ENCODE peak calls at places on chromosomes 12 and 14, in four cellular contexts. L is OCI-LY7, Y is endothelial cell, F is nephron progenitor cell. V is an unnamed sample.

GRCh38 chr14:69763761-69764510 is 3.0 kb upstream of the SRSF5 start:
- DNase-seq in Y (no peak), L (no peak), F (no peak), V (peak)

GRCh38 chr14:52695481-52696091 is at the start of gene ERO1A:
- DNase-seq in Y (peak), L (peak), F (peak), V (peak)

GRCh38 chr12:62659457-62660295 is 193.1 kb downstream of the MON2 start:
- DNase-seq in L (no peak), Y (peak), F (no peak), V (no peak)

GRCh38 chr12:94272280-94272679 is 123.9 kb downstream of the PLXNC1 start:
- DNase-seq in L (no peak), Y (no peak), F (no peak), V (peak)

GRCh38 chr14:24425704-24426103 is 3.8 kb downstream of the CBLN3 start:
- DNase-seq in F (no peak), Y (no peak), L (no peak), V (no peak)

GRCh38 chr14:24816929-24817637 is 183.1 kb upstream of the GZMB start:
- DNase-seq in L (no peak), F (no peak), Y (no peak), V (no peak)

GRCh38 chr12:1540690-1541089 is 53.7 kb downstream of the FBXL14 start:
- DNase-seq in Y (no peak), L (no peak), F (no peak), V (no peak)

GRCh38 chr12:124837958-124838803 is 25.5 kb downstream of the SCARB1 start:
- DNase-seq in L (no peak), Y (no peak), F (no peak), V (no peak)

GRCh38 chr14:80278293-80279037 is 67.2 kb upstream of the DIO2 start:
- DNase-seq in Y (no peak), F (no peak), L (no peak), V (no peak)

GRCh38 chr12:66113471-66113870 is 17.1 kb downstream of the LLPH start:
- DNase-seq in Y (no peak), F (no peak), L (no peak), V (no peak)

GRCh38 chr14:69043598-69044267 is 64.6 kb upstream of the ACTN1 start:
- DNase-seq in Y (no peak), L (no peak), F (no peak), V (peak)

GRCh38 chr14:91154851-91155625 is 41.2 kb downstream of the DGLUCY start:
- DNase-seq in L (no peak), Y (no peak), F (peak), V (no peak)

GRCh38 chr12:62684586-62685295 is 218.1 kb downstream of the MON2 start:
- DNase-seq in Y (no peak), F (no peak), L (no peak), V (no peak)

GRCh38 chr14:20631821-20632389 is 9.6 kb downstream of the OR6S1 start:
- DNase-seq in Y (peak), F (peak), L (no peak), V (no peak)

GRCh38 chr14:38851109-38851508 is 251.9 kb downstream of the SEC23A start:
- DNase-seq in L (no peak), F (no peak), Y (no peak), V (no peak)

GRCh38 chr12:68400231-68400829 is 68.2 kb upstream of the MDM1 start:
- DNase-seq in F (no peak), L (no peak), Y (no peak), V (no peak)

GRCh38 chr14:54776361-54777001 is 126.1 kb downstream of the GCH1 start:
- DNase-seq in F (no peak), L (no peak), Y (no peak), V (peak)

GRCh38 chr12:111180830-111181726 is 187.8 kb downstream of the PHETA1 start:
- DNase-seq in F (peak), Y (no peak), L (no peak), V (peak)

GRCh38 chr12:27220057-27220987 is 23.8 kb upstream of the STK38L start:
- DNase-seq in F (no peak), Y (no peak), L (peak), V (no peak)

GRCh38 chr12:12333407-12333831 is 16.6 kb downstream of the MANSC1 start:
- DNase-seq in L (no peak), F (no peak), Y (no peak), V (no peak)

GRCh38 chr14:21308479-21309237 is 28.8 kb downstream of the RPGRIP1 start:
- DNase-seq in L (peak), Y (peak), F (peak), V (peak)

GRCh38 chr14:105364100-105364708 is 34.1 kb upstream of the TEX22 start:
- DNase-seq in L (no peak), F (no peak), Y (no peak), V (no peak)

GRCh38 chr12:47905313-47905730 is 528 bp upstream of the VDR start:
- DNase-seq in F (peak), L (no peak), Y (peak), V (no peak)

GRCh38 chr12:31215521-31216232 is 110.3 kb downstream of the SINHCAF start:
- DNase-seq in L (peak), Y (no peak), F (no peak), V (no peak)

DNA sequence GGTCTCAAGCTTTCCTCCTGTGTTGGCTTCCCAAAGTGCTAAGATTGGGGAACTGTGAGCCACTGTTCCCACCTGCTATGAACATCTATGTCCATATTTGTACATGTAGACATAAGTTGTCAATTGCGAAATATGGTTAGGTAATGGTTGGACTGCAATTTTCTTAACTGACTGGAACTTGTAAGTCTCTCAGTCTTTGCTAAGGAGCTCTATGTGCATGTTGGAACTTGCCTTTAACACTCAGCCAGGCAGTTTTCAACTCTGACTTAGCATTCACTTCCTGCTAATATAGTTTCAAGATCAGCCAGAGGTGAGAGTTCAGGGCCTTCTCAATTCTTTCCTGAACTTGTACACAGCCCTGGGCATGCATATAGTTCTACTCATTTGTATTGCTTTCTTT is 44.5 kb upstream of the EEA1 start:
- DNase-seq in L (no peak), Y (no peak), F (no peak), V (no peak)
- TF ChIP-seq CTCF in L (no peak), Y (no peak), F (no peak), V (no peak)

DNA sequence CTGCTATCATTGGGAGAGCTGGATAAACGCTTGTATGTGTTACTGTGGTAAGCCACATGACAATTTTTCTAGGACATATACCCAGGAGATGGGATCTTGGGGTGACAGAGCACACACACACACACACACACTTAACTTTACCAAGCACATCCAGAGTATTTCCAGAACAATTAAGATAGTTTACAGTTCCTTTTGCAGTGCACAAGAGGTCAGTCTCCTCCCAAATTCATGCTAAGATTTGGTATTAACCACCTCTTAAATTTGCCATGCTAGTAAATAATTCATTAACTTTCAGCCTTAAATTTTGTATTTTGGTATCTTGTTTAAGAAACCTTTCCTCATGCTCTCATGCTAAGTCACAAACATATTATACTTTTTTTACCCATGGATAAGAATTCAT is 33.9 kb upstream of the LIMA1 start:
- DNase-seq in Y (no peak), L (no peak), F (no peak), V (no peak)
- TF ChIP-seq CTCF in Y (no peak), L (no peak), F (no peak), V (no peak)

DNA sequence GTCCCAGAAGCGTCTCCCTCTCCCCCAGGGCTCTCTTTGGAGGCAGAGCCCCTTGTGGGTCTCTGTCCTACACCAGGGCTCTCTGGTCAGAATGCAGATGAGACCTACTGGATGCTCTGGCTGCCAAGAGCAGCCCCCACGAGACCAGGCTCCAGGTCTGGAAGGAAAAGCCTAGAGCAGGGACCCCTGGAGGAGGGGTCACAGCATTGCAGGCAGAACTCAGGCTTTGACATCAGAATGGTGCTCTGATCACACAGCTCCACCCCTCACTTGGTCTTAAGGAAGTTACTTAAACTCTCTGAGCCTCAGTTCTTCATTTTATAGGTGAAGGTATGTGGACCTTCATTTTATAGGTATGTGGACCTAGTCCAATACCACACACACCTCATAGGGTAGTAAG is 83.1 kb downstream of the ARL6IP4 start:
- DNase-seq in F (no peak), Y (peak), L (peak), V (no peak)
- TF ChIP-seq CTCF in F (peak), Y (peak), L (peak), V (peak)

GRCh38 chr12:6493580-6494350 is at the start of gene NCAPD2:
- DNase-seq in F (peak), Y (peak), L (peak), V (peak)

GRCh38 chr12:6492838-6493579 is at the start of gene MRPL51:
- DNase-seq in L (peak), F (peak), Y (peak), V (peak)

GRCh38 chr12:6489449-6489848 is 3.6 kb downstream of the MRPL51 start:
- DNase-seq in F (no peak), Y (no peak), L (no peak), V (no peak)

DNA sequence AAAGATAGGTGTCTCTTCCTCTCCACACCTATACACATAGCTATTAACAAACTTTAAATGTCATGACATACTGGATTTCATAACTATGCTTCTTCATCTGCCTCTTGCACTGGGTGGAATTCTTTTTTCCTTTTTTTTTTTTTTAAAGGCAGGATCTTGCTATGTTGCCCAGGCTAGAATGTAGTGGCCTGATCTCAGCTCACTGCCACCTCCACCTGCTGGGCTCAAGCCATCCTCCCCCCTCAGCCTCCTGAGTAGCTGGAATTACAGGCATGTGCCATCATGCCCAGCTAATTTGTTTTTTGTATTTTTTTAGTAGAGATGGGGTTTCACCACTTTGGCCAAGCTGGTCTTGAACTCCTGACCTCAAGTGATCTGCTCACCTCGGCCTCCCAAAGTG is 4.8 kb downstream of the MRPL51 start:
- DNase-seq in Y (no peak), F (no peak), L (no peak), V (no peak)
- TF ChIP-seq CTCF in Y (no peak), F (no peak), L (no peak), V (no peak)

DNA sequence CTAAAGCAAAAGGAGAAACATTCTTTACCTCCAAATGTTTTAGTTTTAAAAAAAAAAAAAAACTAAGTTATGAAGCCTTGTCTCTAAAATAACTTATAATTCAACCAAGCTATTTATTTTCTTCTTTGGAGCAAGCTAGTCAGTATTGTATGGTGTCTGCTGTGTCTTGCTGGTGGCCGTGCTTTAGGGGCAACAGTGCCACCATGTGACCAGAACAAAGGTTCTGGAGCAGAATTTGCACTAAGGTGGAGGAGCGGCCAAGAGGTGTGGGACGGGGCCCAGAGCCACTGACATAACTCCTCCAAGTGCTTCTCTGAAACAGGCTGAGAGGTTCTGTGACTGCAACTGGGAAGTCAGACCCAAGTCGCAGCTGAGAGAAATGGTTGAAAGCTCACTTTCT is 4.5 kb downstream of the FICD start:
- DNase-seq in F (no peak), L (peak), Y (no peak), V (no peak)
- TF ChIP-seq CTCF in F (no peak), L (peak), Y (no peak), V (no peak)

GRCh38 chr12:76559277-76560082 is at the start of gene OSBPL8:
- DNase-seq in F (peak), Y (peak), L (peak), V (peak)
- TF ChIP-seq CTCF in F (no peak), Y (no peak), L (peak), V (peak)

DNA sequence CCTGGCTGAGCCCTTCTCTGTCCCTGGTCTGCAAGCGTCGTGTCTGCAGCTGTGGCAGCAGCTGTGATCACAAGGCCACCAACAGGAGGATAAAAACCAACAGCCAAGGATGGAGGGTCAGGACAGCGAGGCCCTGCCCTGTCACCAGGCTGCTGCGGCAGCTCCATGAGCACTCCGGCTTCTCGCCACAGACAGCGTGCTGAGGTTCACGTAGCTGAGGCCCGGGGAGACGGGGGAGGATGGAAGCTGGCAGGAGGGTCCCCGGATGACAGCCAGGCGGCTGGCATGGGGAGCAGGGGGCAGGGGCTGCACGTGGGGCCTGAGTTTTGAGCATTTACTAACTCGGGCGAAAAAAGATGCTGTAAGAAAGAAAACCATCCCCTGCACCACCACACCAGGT is 5.4 kb downstream of the XRCC3 start:
- DNase-seq in Y (no peak), L (no peak), F (no peak), V (no peak)
- TF ChIP-seq CTCF in Y (no peak), L (no peak), F (no peak), V (no peak)

GRCh38 chr12:85948340-85948739 is 74.2 kb downstream of the NTS start:
- DNase-seq in F (no peak), L (no peak), Y (no peak), V (no peak)

GRCh38 chr12:85949253-85949652 is 75.2 kb downstream of the NTS start:
- DNase-seq in Y (no peak), L (no peak), F (no peak), V (no peak)

GRCh38 chr12:85955127-85955526 is 81.0 kb downstream of the NTS start:
- DNase-seq in L (no peak), F (no peak), Y (no peak), V (no peak)

GRCh38 chr12:85947286-85947685 is 73.2 kb downstream of the NTS start:
- DNase-seq in L (no peak), F (no peak), Y (no peak), V (no peak)

GRCh38 chr12:85951823-85952222 is 77.7 kb downstream of the NTS start:
- DNase-seq in L (no peak), Y (no peak), F (no peak), V (no peak)
- TF ChIP-seq CTCF in L (peak), Y (peak), F (peak), V (no peak)

GRCh38 chr12:9149372-9149771 is 33.7 kb upstream of the A2M start:
- DNase-seq in Y (no peak), L (peak), F (no peak), V (no peak)
- TF ChIP-seq CTCF in Y (peak), L (peak), F (no peak), V (no peak)

DNA sequence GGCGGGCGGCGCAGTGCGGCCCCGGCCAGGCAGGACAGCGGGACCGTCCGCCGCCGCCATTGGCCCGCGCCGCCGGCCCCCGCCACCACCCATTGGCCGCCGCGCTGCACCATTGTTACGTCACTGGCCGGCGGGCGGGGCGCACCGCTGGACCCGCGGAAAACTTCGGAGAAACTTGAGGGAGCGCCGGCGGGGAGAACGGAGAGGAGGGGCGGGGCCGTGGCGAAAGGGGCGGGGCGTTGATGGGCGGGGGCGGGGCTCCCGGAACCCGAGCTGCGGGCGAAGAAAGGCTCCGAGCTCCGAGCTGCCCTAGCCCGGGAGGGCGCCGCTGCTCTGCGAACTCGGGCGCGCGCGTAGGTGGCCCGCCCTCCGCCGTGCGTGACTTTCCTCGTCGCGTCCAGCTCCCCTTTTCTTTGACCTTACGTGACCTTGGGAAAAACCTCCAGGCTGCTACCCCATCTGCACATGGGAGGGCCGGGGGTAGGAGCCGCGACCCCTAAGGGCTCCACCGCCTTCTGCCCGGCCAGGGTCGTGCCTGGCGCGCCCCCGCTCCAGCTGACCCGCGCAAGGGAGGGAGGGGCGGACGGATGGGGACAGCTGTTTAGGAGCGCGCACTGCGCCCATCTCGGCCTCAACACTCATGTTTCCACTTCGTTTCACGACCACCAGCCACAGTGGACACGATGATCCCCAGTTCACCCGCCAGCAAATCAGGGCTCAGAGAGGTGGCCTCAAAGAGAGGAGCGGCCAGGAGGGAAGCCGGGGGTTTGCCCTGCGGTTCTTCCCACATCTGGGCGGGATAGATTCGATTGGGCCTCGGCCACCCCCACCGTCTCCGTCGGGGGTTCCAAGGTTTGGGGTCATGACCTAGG is at the start of gene ANKRD9:
- DNase-seq in L (peak), Y (peak), F (peak), V (peak)
- TF ChIP-seq CTCF in L (no peak), Y (no peak), F (no peak), V (no peak)